ENCODE peak calls at places on chromosomes 6 and 20, in six cellular contexts. One of them, this sample, is unnamed.

GRCh38 chr6:106254636-106255035 is 70.9 kb downstream of the ATG5 start:
- DNase-seq in Ammon's horn: no peak
- DNase-seq in substantia nigra: no peak
- DNase-seq in D341Med: no peak
- DNase-seq in GM03348: no peak
- DNase-seq in endothelial cell of umbilical vein: no peak
- DNase-seq in this sample: no peak

GRCh38 chr6:37433657-37434271 is 743 bp downstream of the CMTR1 start:
- DNase-seq in Ammon's horn: no peak
- DNase-seq in substantia nigra: peak
- DNase-seq in D341Med: no peak
- DNase-seq in GM03348: peak
- DNase-seq in endothelial cell of umbilical vein: no peak
- DNase-seq in this sample: no peak

GRCh38 chr6:31663961-31664789 is 622 bp downstream of the GPANK1 start:
- DNase-seq in Ammon's horn: no peak
- DNase-seq in substantia nigra: no peak
- DNase-seq in D341Med: peak
- DNase-seq in GM03348: peak
- DNase-seq in endothelial cell of umbilical vein: peak
- DNase-seq in this sample: no peak

GRCh38 chr6:128327890-128328289 is 192.5 kb downstream of the PTPRK start:
- DNase-seq in Ammon's horn: no peak
- DNase-seq in substantia nigra: no peak
- DNase-seq in D341Med: peak
- DNase-seq in GM03348: no peak
- DNase-seq in endothelial cell of umbilical vein: no peak
- DNase-seq in this sample: no peak

GRCh38 chr20:63946986-63947637 is 9.1 kb downstream of the UCKL1 start:
- DNase-seq in Ammon's horn: no peak
- DNase-seq in substantia nigra: no peak
- DNase-seq in D341Med: no peak
- DNase-seq in GM03348: no peak
- DNase-seq in endothelial cell of umbilical vein: no peak
- DNase-seq in this sample: no peak

GRCh38 chr6:167477688-167478087 is 152.8 kb downstream of the TTLL2 start:
- DNase-seq in Ammon's horn: no peak
- DNase-seq in substantia nigra: no peak
- DNase-seq in D341Med: no peak
- DNase-seq in GM03348: no peak
- DNase-seq in endothelial cell of umbilical vein: no peak
- DNase-seq in this sample: no peak

GRCh38 chr6:140230282-140230681 is 855.8 kb upstream of the CITED2 start:
- DNase-seq in Ammon's horn: no peak
- DNase-seq in substantia nigra: no peak
- DNase-seq in D341Med: no peak
- DNase-seq in GM03348: no peak
- DNase-seq in endothelial cell of umbilical vein: no peak
- DNase-seq in this sample: no peak

GRCh38 chr6:158642805-158643489 is 1.6 kb downstream of the DYNLT1 start:
- DNase-seq in Ammon's horn: no peak
- DNase-seq in substantia nigra: no peak
- DNase-seq in D341Med: no peak
- DNase-seq in GM03348: no peak
- DNase-seq in endothelial cell of umbilical vein: peak
- DNase-seq in this sample: no peak

GRCh38 chr20:63067721-63068560 is 61.2 kb upstream of the BHLHE23 start:
- DNase-seq in Ammon's horn: no peak
- DNase-seq in substantia nigra: no peak
- DNase-seq in D341Med: no peak
- DNase-seq in GM03348: no peak
- DNase-seq in endothelial cell of umbilical vein: no peak
- DNase-seq in this sample: no peak

GRCh38 chr20:15154070-15154469 is 816.7 kb upstream of the FLRT3 start:
- DNase-seq in Ammon's horn: no peak
- DNase-seq in substantia nigra: no peak
- DNase-seq in D341Med: no peak
- DNase-seq in GM03348: no peak
- DNase-seq in endothelial cell of umbilical vein: no peak
- DNase-seq in this sample: no peak

GRCh38 chr20:56841346-56841908 is 212.3 kb downstream of the TFAP2C start:
- DNase-seq in Ammon's horn: no peak
- DNase-seq in substantia nigra: no peak
- DNase-seq in D341Med: no peak
- DNase-seq in GM03348: no peak
- DNase-seq in endothelial cell of umbilical vein: no peak
- DNase-seq in this sample: no peak

GRCh38 chr20:4813076-4813838 is 91.5 kb downstream of the PRND start:
- DNase-seq in Ammon's horn: no peak
- DNase-seq in substantia nigra: no peak
- DNase-seq in D341Med: peak
- DNase-seq in GM03348: no peak
- DNase-seq in endothelial cell of umbilical vein: peak
- DNase-seq in this sample: no peak

GRCh38 chr6:165231581-165232276 is 77.7 kb downstream of the C6orf118 start:
- DNase-seq in Ammon's horn: peak
- DNase-seq in substantia nigra: peak
- DNase-seq in D341Med: peak
- DNase-seq in GM03348: peak
- DNase-seq in endothelial cell of umbilical vein: no peak
- DNase-seq in this sample: no peak

This sample was measured in NCI-H774.